ENCODE peak calls at places on chromosomes 16 and 17, in seven cellular contexts. U, V, S, W, E, A and H are unnamed samples.

GRCh38 chr17:80163315-80163714 is 6.5 kb upstream of the CARD14 start:
- DNase-seq in U (no peak), V (no peak), S (no peak), W (no peak), E (no peak), A (no peak), H (no peak)

GRCh38 chr17:2849327-2849670 is 53.1 kb downstream of the RAP1GAP2 start:
- DNase-seq in U (no peak), V (no peak), S (no peak), W (no peak), E (no peak), A (no peak), H (no peak)

GRCh38 chr17:68085751-68086445 is 50.4 kb downstream of the KPNA2 start:
- DNase-seq in U (no peak), V (no peak), S (no peak), W (no peak), E (no peak), A (no peak), H (no peak)

GRCh38 chr17:78736526-78737079 is 45.5 kb downstream of the CYTH1 start:
- DNase-seq in U (peak; percentile 52), V (peak; percentile 88), S (peak; percentile 56), W (peak; percentile 80), E (peak; percentile 96), A (no peak), H (peak; percentile 61)

GRCh38 chr16:31860508-31860907 is 13.1 kb upstream of the ZNF267 start:
- DNase-seq in U (no peak), V (no peak), S (no peak), W (no peak), E (no peak), A (no peak), H (no peak)

GRCh38 chr17:46194393-46195216 is 1.4 kb upstream of the KANSL1 start:
- DNase-seq in U (no peak), V (peak; percentile 58), S (peak; percentile 49), W (no peak), E (peak; percentile 32), A (peak; percentile 59), H (no peak)

GRCh38 chr17:56185905-56186783 is 32.9 kb downstream of the ANKFN1 start:
- DNase-seq in U (no peak), V (peak; percentile 44), S (no peak), W (no peak), E (no peak), A (peak; percentile 94), H (no peak)

GRCh38 chr17:67435122-67435521 is 58.0 kb downstream of the PITPNC1 start:
- DNase-seq in U (no peak), V (peak; percentile 85), S (no peak), W (no peak), E (peak; percentile 7), A (no peak), H (no peak)

GRCh38 chr17:75159196-75160031 is 5.1 kb upstream of the JPT1 start:
- DNase-seq in U (no peak), V (peak; percentile 77), S (no peak), W (no peak), E (no peak), A (peak; percentile 78), H (no peak)

GRCh38 chr17:81869221-81870154 is 1.6 kb downstream of the ARHGDIA start:
- DNase-seq in U (peak; percentile 61), V (peak; percentile 40), S (peak; percentile 66), W (peak; percentile 73), E (peak; percentile 56), A (no peak), H (peak; percentile 75)

GRCh38 chr17:41973457-41973856 is 6.9 kb downstream of the CNP start:
- DNase-seq in U (no peak), V (no peak), S (no peak), W (no peak), E (no peak), A (no peak), H (peak; percentile 47)

GRCh38 chr17:27256225-27257030 is 37.5 kb upstream of the WSB1 start:
- DNase-seq in U (no peak), V (peak; percentile 54), S (no peak), W (no peak), E (no peak), A (peak; percentile 86), H (no peak)

GRCh38 chr17:42798011-42798382 is 507 bp downstream of the COA3 start:
- DNase-seq in U (no peak), V (no peak), S (no peak), W (no peak), E (no peak), A (no peak), H (no peak)

GRCh38 chr17:56824503-56824902 is 9.2 kb downstream of the C17orf67 start:
- DNase-seq in U (no peak), V (peak; percentile 17), S (no peak), W (no peak), E (peak; percentile 17), A (no peak), H (no peak)

GRCh38 chr16:72425571-72426341 is 253.8 kb upstream of the PMFBP1 start:
- DNase-seq in U (no peak), V (no peak), S (no peak), W (no peak), E (no peak), A (no peak), H (no peak)

GRCh38 chr17:59558953-59559352 is 6.5 kb upstream of the DHX40 start:
- DNase-seq in U (no peak), V (no peak), S (no peak), W (no peak), E (no peak), A (peak; percentile 7), H (no peak)

GRCh38 chr17:47203984-47204721 is 5.0 kb upstream of the MYL4 start:
- DNase-seq in U (no peak), V (no peak), S (no peak), W (no peak), E (no peak), A (peak; percentile 64), H (no peak)

GRCh38 chr16:57959121-57959520 is 11.8 kb downstream of the CNGB1 start:
- DNase-seq in U (no peak), V (no peak), S (no peak), W (no peak), E (no peak), A (no peak), H (no peak)

GRCh38 chr16:25950586-25951201 is 258.9 kb downstream of the HS3ST4 start:
- DNase-seq in U (no peak), V (no peak), S (no peak), W (no peak), E (no peak), A (no peak), H (no peak)

GRCh38 chr17:81278831-81279230 is 16.3 kb downstream of the SLC38A10 start:
- DNase-seq in U (no peak), V (no peak), S (no peak), W (no peak), E (no peak), A (no peak), H (no peak)

DNA sequence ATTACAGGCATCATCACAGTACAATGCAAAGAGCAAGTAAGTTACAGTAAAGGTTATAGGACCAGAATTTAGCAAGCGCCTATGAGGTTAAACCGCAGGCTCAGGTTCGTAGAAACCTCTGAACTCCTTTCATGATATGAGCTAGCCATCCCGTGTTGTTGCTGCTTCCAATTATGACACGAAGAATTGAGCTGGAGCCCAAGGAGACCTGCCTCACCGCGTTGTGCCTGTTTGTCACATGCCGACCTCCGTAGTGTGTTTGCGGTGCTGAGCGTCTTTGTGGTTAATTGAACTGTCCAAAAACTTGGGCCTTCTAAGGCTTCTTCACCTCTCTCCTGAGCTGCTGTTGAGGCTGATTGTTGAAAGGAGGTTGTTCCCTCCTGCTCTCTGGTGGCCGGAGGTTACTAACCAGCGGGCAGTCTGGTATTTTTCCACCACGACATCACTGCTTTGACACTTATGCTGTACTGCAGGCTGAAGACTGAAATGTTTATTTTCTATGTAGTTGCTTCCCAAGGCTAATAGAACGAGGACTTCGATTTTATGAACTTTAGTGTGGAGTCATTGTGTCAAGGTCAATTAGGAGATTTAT is 67.5 kb downstream of the SEC14L1 start:
- DNase-seq in U (peak; percentile 46), V (no peak), S (no peak), W (no peak), E (peak; percentile 76), A (peak; percentile 59), H (no peak)
- TF ChIP-seq CTCF in U (peak; percentile 49), V (no peak), S (peak; percentile 4), W (no peak), E (no peak), A (peak; percentile 43), H (no peak)

GRCh38 chr17:34442387-34443111 is 79.5 kb upstream of the CCL1 start:
- DNase-seq in U (no peak), V (no peak), S (no peak), W (no peak), E (no peak), A (no peak), H (no peak)

GRCh38 chr17:34445145-34445544 is 82.1 kb upstream of the CCL1 start:
- DNase-seq in U (no peak), V (no peak), S (no peak), W (no peak), E (no peak), A (no peak), H (no peak)

GRCh38 chr17:34447406-34447805 is 84.4 kb upstream of the CCL1 start:
- DNase-seq in U (no peak), V (no peak), S (no peak), W (no peak), E (peak; percentile 84), A (no peak), H (no peak)

GRCh38 chr17:34443832-34444469 is 80.9 kb upstream of the CCL1 start:
- DNase-seq in U (no peak), V (no peak), S (peak; percentile 34), W (no peak), E (peak; percentile 16), A (no peak), H (no peak)
- TF ChIP-seq CTCF in U (peak; percentile 11), V (peak; percentile 36), S (peak; percentile 49), W (no peak), E (no peak), A (peak; percentile 6), H (peak; percentile 21)

DNA sequence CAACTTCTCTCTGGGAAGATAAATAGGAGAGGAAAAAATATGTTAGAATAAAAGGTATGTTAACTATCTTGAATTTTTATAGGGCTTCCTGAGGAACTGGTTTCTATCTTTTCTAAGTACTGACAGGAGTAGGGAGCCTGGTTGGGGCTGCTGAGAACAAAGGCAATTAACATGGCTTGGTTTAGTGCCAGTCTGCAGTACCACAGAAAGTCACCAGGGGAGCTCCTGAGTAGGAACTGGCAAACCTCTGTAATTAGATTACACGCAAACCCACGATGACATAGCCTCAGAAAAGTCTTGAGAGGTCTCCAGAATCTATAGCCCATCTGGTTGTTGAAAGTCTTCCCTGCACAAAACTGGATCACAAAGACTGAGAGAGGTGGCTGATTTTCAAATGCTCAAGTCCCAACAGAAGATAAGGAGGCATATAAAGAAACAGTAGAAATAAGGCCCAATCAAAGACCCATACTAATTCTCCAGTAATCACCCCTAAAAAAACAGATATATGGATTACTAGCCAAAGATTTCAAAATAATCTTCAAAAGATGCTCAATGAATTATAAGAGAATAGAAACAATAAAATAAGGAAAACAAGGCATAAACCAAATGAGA is 11.7 kb upstream of the CNTNAP4 start:
- DNase-seq in U (no peak), V (peak; percentile 52), S (peak; percentile 23), W (no peak), E (peak; percentile 60), A (peak; percentile 1), H (peak; percentile 50)
- TF ChIP-seq CTCF in U (no peak), V (peak; percentile 40), S (peak; percentile 23), W (no peak), E (peak; percentile 37), A (peak; percentile 33), H (peak; percentile 60)

DNA sequence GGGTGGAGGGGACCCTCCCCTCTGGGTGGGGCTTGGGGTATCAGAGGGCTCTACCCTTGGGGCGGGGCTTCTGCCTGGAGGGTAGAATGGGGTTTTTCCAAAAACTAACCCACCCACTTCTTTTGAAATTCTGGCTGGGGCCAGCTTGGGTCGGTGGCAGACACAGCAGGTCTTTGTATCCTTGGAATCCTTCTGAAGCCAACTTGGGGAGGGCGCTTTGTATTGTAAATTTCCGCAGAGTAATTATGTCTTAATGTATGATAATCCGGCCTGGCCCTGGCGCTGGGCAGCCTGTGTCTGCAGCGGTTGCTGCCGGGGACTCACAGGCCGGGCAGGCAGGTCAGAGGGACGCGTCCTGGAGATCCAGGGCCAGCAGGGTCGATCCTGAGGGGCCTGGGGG is 33.9 kb upstream of the GSE1 start:
- DNase-seq in U (no peak), V (no peak), S (no peak), W (no peak), E (no peak), A (no peak), H (no peak)
- TF ChIP-seq CTCF in U (no peak), V (no peak), S (no peak), W (no peak), E (no peak), A (no peak), H (no peak)